ENCODE peak calls at places on chromosomes 2 and 18, in seven cellular contexts. S is H9, I is IMR-90, K is mesendoderm, E is trophoblast cell, A is H1, D is mesenchymal stem cell. B is an unnamed sample.

GRCh38 chr18:69401475-69402218 is 959 bp downstream of the DOK6 start:
- DNase-seq in A (peak), D (peak), S (peak), I (peak), E (no peak), K (peak), B (peak)

GRCh38 chr2:97360202-97360601 is 229.5 kb downstream of the ANKRD36B start:
- DNase-seq in I (no peak), K (peak), S (peak), D (no peak), A (peak), E (peak), B (no peak)

GRCh38 chr2:8324164-8324848 is 357.6 kb upstream of the ID2 start:
- DNase-seq in A (no peak), K (peak), E (no peak), S (no peak), I (peak), D (no peak), B (no peak)

GRCh38 chr2:23235292-23235691 is 149.7 kb upstream of the KLHL29 start:
- DNase-seq in A (no peak), I (no peak), S (no peak), D (no peak), K (no peak), E (no peak), B (no peak)

GRCh38 chr2:64697286-64698023 is 43.7 kb upstream of the SERTAD2 start:
- DNase-seq in S (no peak), I (peak), K (no peak), A (no peak), D (peak), E (no peak), B (no peak)

GRCh38 chr2:27420996-27421395 is 7.4 kb upstream of the NRBP1 start:
- DNase-seq in S (no peak), A (no peak), I (no peak), E (peak), K (no peak), D (no peak), B (no peak)

GRCh38 chr2:138373993-138374408 is 127.6 kb upstream of the SPOPL start:
- DNase-seq in K (peak), E (no peak), I (peak), A (no peak), S (no peak), D (peak), B (peak)

GRCh38 chr2:89767581-89768435 is 1076.3 kb downstream of the RPIA start:
- DNase-seq in D (no peak), A (no peak), S (no peak), K (no peak), E (no peak), I (no peak), B (no peak)

GRCh38 chr18:8809514-8809913 is 104.2 kb downstream of the MTCL1 start:
- DNase-seq in A (no peak), E (no peak), D (no peak), I (no peak), K (no peak), S (no peak), B (no peak)

GRCh38 chr2:190659553-190659952 is 10.7 kb downstream of the NAB1 start:
- DNase-seq in A (no peak), I (no peak), D (no peak), K (no peak), E (no peak), S (no peak), B (no peak)

GRCh38 chr2:219430633-219431615 is 3.7 kb upstream of the SPEG start:
- DNase-seq in A (no peak), K (peak), E (no peak), I (peak), D (peak), S (peak), B (no peak)

GRCh38 chr2:189453998-189454397 is 12.7 kb downstream of the WDR75 start:
- DNase-seq in A (no peak), D (no peak), K (no peak), S (no peak), I (no peak), E (no peak), B (no peak)

GRCh38 chr2:144132357-144132756 is 387.6 kb downstream of the ZEB2 start:
- DNase-seq in I (peak), S (no peak), A (no peak), E (peak), D (peak), K (no peak), B (no peak)

GRCh38 chr2:129456681-129457080 is 522.8 kb upstream of the RAB6C start:
- DNase-seq in A (no peak), E (no peak), I (no peak), S (no peak), D (no peak), K (no peak), B (no peak)

GRCh38 chr2:120686511-120687168 is 49.0 kb upstream of the GLI2 start:
- DNase-seq in I (no peak), D (no peak), A (no peak), S (no peak), E (peak), K (no peak), B (no peak)

GRCh38 chr2:29443627-29444026 is 328.4 kb downstream of the CLIP4 start:
- DNase-seq in A (no peak), S (no peak), D (peak), E (peak), K (peak), I (peak), B (no peak)

GRCh38 chr2:240373289-240373885 is 62.1 kb upstream of the GPC1 start:
- DNase-seq in K (no peak), I (no peak), A (no peak), E (no peak), D (no peak), S (no peak), B (no peak)

GRCh38 chr2:206766057-206766930 is 888 bp downstream of the FASTKD2 start:
- DNase-seq in A (no peak), K (no peak), I (no peak), S (no peak), E (no peak), D (no peak), B (no peak)

GRCh38 chr2:49583010-49583409 is 428.7 kb upstream of the FSHR start:
- DNase-seq in D (no peak), A (no peak), E (no peak), K (no peak), S (no peak), I (no peak), B (no peak)

GRCh38 chr18:63470751-63471150 is 6.0 kb upstream of the SERPINB5 start:
- DNase-seq in I (no peak), A (no peak), D (no peak), S (no peak), K (peak), E (peak), B (no peak)

GRCh38 chr18:75464356-75464755 is 36.9 kb upstream of the SMIM21 start:
- DNase-seq in S (no peak), I (no peak), A (no peak), E (no peak), D (no peak), K (no peak), B (no peak)

GRCh38 chr18:54607213-54607934 is 16.3 kb downstream of the DYNAP start:
- DNase-seq in I (peak), D (peak), A (peak), K (peak), E (peak), S (peak), B (no peak)

GRCh38 chr2:110994250-110994961 is 126.3 kb upstream of the BCL2L11 start:
- DNase-seq in K (no peak), I (no peak), D (no peak), E (no peak), A (no peak), S (no peak), B (no peak)

GRCh38 chr18:22872894-22873537 is 60.1 kb upstream of the RBBP8 start:
- DNase-seq in D (peak), S (no peak), A (no peak), K (no peak), I (peak), E (no peak), B (no peak)

GRCh38 chr2:55581875-55582547 is 35.4 kb downstream of the PPP4R3B start:
- DNase-seq in E (no peak), K (no peak), D (peak), I (peak), A (no peak), S (no peak), B (no peak)

GRCh38 chr2:237165405-237166276 is 80.0 kb downstream of the COPS8 start:
- DNase-seq in D (no peak), E (no peak), K (peak), S (peak), I (peak), A (peak), B (no peak)

GRCh38 chr18:22826726-22827125 is 106.4 kb upstream of the RBBP8 start:
- DNase-seq in E (peak), A (no peak), K (no peak), I (peak), D (no peak), S (no peak), B (no peak)

GRCh38 chr2:176136375-176137248 is 7.1 kb downstream of the HOXD8 start:
- DNase-seq in A (peak), E (no peak), S (peak), I (no peak), D (peak), K (peak), B (no peak)

GRCh38 chr2:128385365-128385764 is 66.7 kb upstream of the HS6ST1 start:
- DNase-seq in E (no peak), S (peak), I (no peak), D (no peak), K (no peak), A (no peak), B (no peak)

GRCh38 chr18:34222025-34222395 is 2.7 kb downstream of the NOL4 start:
- DNase-seq in D (no peak), I (no peak), S (peak), E (no peak), K (peak), A (peak), B (no peak)

GRCh38 chr18:56505971-56506370 is 132.4 kb downstream of the TXNL1 start:
- DNase-seq in D (no peak), E (no peak), A (no peak), K (no peak), I (peak), S (no peak), B (no peak)

GRCh38 chr2:46210063-46210462 is 87.1 kb upstream of the EPAS1 start:
- DNase-seq in E (no peak), I (no peak), D (no peak), K (no peak), S (no peak), A (no peak), B (no peak)

GRCh38 chr2:46216213-46216612 is 81.0 kb upstream of the EPAS1 start:
- DNase-seq in I (peak), A (no peak), S (no peak), D (peak), E (peak), K (no peak), B (no peak)

GRCh38 chr2:46208766-46209165 is 88.4 kb upstream of the EPAS1 start:
- DNase-seq in I (no peak), K (no peak), S (no peak), A (no peak), D (no peak), E (no peak), B (no peak)

GRCh38 chr2:46213906-46214305 is 83.3 kb upstream of the EPAS1 start:
- DNase-seq in E (no peak), I (no peak), S (no peak), K (no peak), D (no peak), A (no peak), B (no peak)
- H4K8ac ChIP-seq in E (no peak), I (no peak), S (no peak), K (no peak), D (no peak), A (no peak), B (no peak)

GRCh38 chr2:205593891-205594290 is 88.4 kb upstream of the NRP2 start:
- DNase-seq in E (no peak), D (no peak), S (no peak), I (peak), A (no peak), K (no peak), B (no peak)
- H4K8ac ChIP-seq in E (no peak), D (no peak), S (no peak), I (no peak), A (no peak), K (no peak), B (no peak)

GRCh38 chr2:149363953-149364352 is 33.6 kb downstream of the LYPD6 start:
- DNase-seq in S (no peak), A (no peak), D (peak), I (no peak), E (no peak), K (peak), B (peak)

GRCh38 chr2:149355712-149356422 is 25.5 kb downstream of the LYPD6 start:
- DNase-seq in A (no peak), K (no peak), I (no peak), S (no peak), D (no peak), E (no peak), B (no peak)

GRCh38 chr2:149364839-149365238 is 34.5 kb downstream of the LYPD6 start:
- DNase-seq in I (no peak), K (no peak), D (no peak), S (no peak), A (no peak), E (no peak), B (no peak)

GRCh38 chr2:149357058-149357457 is 26.7 kb downstream of the LYPD6 start:
- DNase-seq in K (no peak), A (no peak), E (no peak), D (no peak), S (no peak), I (no peak), B (no peak)

DNA sequence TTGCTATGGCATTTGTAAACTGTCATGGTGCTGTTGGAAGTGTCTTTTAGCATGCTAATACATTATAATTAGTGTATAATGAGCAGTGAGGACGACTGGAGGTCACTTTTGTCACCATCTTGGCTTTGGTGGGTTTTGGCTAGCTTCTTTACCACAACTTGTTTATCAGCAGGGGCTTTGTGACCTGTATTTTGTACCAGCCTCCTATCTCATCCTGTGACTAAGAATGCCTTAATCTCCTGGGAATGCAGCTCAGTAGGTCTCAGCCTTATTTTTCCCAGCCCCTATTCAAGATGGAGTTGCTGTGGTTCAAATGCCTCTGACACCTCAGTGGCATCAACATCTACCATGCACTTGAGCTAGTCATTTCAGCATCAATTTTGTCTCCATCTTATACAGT is 29.7 kb downstream of the LYPD6 start:
- DNase-seq in I (no peak), K (peak), D (peak), E (no peak), A (no peak), S (no peak), B (no peak)
- H4K8ac ChIP-seq in I (no peak), K (no peak), D (no peak), E (no peak), A (no peak), S (no peak), B (no peak)

GRCh38 chr2:170365686-170366085 is 187.7 kb downstream of the MYO3B start:
- DNase-seq in D (no peak), E (no peak), A (no peak), S (no peak), K (peak), I (no peak), B (no peak)
- H4K8ac ChIP-seq in D (no peak), E (no peak), A (no peak), S (no peak), K (no peak), I (no peak), B (no peak)

GRCh38 chr2:71824436-71824835 is 323.2 kb downstream of the CYP26B1 start:
- DNase-seq in D (no peak), K (no peak), I (no peak), S (no peak), A (no peak), E (no peak), B (no peak)

GRCh38 chr2:71827973-71828372 is 319.7 kb downstream of the CYP26B1 start:
- DNase-seq in D (no peak), E (no peak), S (peak), K (no peak), I (no peak), A (no peak), B (no peak)

GRCh38 chr2:71829008-71829407 is 318.7 kb downstream of the CYP26B1 start:
- DNase-seq in I (no peak), D (no peak), K (no peak), A (no peak), S (peak), E (no peak), B (no peak)

GRCh38 chr2:71827146-71827874 is 320.4 kb downstream of the CYP26B1 start:
- DNase-seq in E (no peak), A (no peak), K (no peak), S (peak), D (no peak), I (no peak), B (no peak)

GRCh38 chr2:71826299-71826698 is 321.4 kb downstream of the CYP26B1 start:
- DNase-seq in S (no peak), A (no peak), K (no peak), D (no peak), I (no peak), E (no peak), B (no peak)
- H4K8ac ChIP-seq in S (no peak), A (no peak), K (no peak), D (no peak), I (no peak), E (no peak), B (no peak)

DNA sequence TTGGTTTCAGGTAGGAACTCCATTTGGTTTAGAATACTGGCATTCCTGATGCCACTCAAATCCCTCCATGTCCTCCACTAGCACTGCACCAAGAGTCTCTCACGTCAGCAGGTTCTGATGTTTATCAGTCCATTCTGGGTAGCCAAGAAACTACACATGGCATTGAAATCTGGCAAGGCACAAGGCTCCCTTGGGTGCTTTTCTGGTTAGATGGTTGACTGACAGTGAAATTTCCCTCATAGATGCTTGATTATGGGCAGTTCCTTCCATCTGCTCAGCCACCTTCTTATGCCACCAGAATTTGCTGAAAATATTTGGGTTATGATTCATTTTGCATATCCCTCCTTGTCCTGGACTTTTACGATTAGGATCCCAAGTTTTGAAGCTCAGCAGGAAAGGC is 32.6 kb downstream of the EDAR start:
- DNase-seq in A (no peak), I (no peak), D (no peak), E (no peak), K (no peak), S (no peak), B (no peak)
- H4K8ac ChIP-seq in A (no peak), I (no peak), D (no peak), E (no peak), K (no peak), S (no peak), B (no peak)

DNA sequence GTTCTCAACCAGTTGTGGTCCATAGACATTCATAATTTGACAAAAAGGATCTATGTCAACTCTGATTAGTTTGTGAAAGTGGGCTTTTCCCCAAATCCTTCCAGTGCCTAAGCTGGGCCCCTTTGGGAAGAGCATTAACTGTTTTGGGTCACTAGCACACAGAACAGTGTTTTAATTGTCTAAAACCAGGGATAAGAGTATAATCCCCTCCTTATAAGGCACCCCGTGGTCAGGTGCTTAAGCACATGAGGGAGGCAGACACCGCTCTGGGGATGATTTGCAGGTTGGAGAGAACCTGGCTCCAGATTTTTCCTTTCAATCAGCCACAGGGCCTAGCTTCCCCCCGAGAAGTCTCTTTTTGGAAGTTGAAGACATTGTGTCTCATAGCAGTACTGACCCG is 53.6 kb upstream of the RFX8 start:
- DNase-seq in I (no peak), S (no peak), A (peak), K (no peak), D (no peak), E (no peak), B (no peak)
- H4K8ac ChIP-seq in I (no peak), S (no peak), A (no peak), K (no peak), D (no peak), E (no peak), B (no peak)

DNA sequence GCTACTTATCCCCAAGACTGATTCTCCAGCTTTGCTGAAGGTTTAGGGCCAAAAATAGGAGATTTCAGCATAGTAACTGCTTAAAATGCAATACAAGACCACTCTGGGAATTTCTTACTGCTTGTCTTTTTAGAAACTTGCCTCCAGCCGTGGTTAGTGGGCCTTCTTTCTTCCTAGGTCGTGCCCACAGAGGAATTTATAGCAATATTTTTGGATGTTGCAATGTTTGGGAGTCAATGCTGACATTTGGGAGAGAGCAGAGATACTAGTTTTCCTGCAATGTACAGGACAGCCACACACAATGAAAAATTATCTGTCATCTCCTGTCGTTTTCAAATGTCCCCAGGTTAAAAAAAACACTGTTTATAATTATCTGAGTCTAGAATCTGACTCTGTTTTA is 25.6 kb upstream of the CERS6 start:
- DNase-seq in E (no peak), D (no peak), A (no peak), S (no peak), I (no peak), K (no peak), B (no peak)
- H4K8ac ChIP-seq in E (no peak), D (no peak), A (no peak), S (no peak), I (no peak), K (no peak), B (no peak)

GRCh38 chr2:32379352-32379751 is 22.5 kb downstream of the BIRC6 start:
- DNase-seq in A (no peak), D (no peak), I (no peak), S (no peak), K (peak), E (no peak), B (no peak)

GRCh38 chr2:32384529-32384928 is 27.7 kb downstream of the BIRC6 start:
- DNase-seq in K (no peak), E (peak), A (no peak), S (no peak), I (peak), D (peak), B (no peak)

GRCh38 chr2:32377928-32378327 is 21.1 kb downstream of the BIRC6 start:
- DNase-seq in A (no peak), S (no peak), I (no peak), E (no peak), K (no peak), D (no peak), B (no peak)

GRCh38 chr2:32383858-32384257 is 27.0 kb downstream of the BIRC6 start:
- DNase-seq in D (no peak), E (no peak), K (no peak), I (no peak), S (no peak), A (no peak), B (no peak)
- H4K8ac ChIP-seq in D (no peak), E (no peak), K (no peak), I (no peak), S (no peak), A (no peak), B (no peak)

B was measured in neuronal stem cell.